ENCODE peak calls at places on chromosomes 6 and 20, in ten cellular contexts. One of them, this sample, is unnamed.

GRCh38 chr6:139533573-139534471 is 159.4 kb upstream of the CITED2 start:
- DNase-seq in activated T-helper 9 cell treated with anti-CD3 and anti-CD28 coated beads, Interleukin-2, amount 50 U/mL, for 16 hours: no peak
- DNase-seq in transverse colon: peak
- DNase-seq in cerebellar cortex: no peak
- DNase-seq in endothelial cell: no peak
- DNase-seq in GM03348: peak
- DNase-seq in stimulated activated naive CD4-positive, alpha-beta T cell: no peak
- DNase-seq in WTC11: no peak
- DNase-seq in NCI-H1105: no peak
- DNase-seq in omental fat pad: no peak
- DNase-seq in this sample: peak

GRCh38 chr6:22157233-22157632 is 139.6 kb downstream of the PRL start:
- DNase-seq in transverse colon: no peak
- DNase-seq in NCI-H1105: no peak
- DNase-seq in cerebellar cortex: no peak
- DNase-seq in stimulated activated naive CD4-positive, alpha-beta T cell: no peak
- DNase-seq in WTC11: no peak
- DNase-seq in GM03348: no peak
- DNase-seq in omental fat pad: no peak
- DNase-seq in endothelial cell: no peak
- DNase-seq in activated T-helper 9 cell treated with anti-CD3 and anti-CD28 coated beads, Interleukin-2, amount 50 U/mL, for 16 hours: no peak
- DNase-seq in this sample: no peak

GRCh38 chr6:13431861-13432465 is 55.4 kb downstream of the GFOD1 start:
- DNase-seq in activated T-helper 9 cell treated with anti-CD3 and anti-CD28 coated beads, Interleukin-2, amount 50 U/mL, for 16 hours: no peak
- DNase-seq in GM03348: peak
- DNase-seq in stimulated activated naive CD4-positive, alpha-beta T cell: no peak
- DNase-seq in omental fat pad: no peak
- DNase-seq in WTC11: no peak
- DNase-seq in endothelial cell: no peak
- DNase-seq in cerebellar cortex: no peak
- DNase-seq in NCI-H1105: no peak
- DNase-seq in transverse colon: no peak
- DNase-seq in this sample: no peak

GRCh38 chr6:112183271-112183671 is 71.1 kb downstream of the LAMA4 start:
- DNase-seq in GM03348: peak
- DNase-seq in transverse colon: no peak
- DNase-seq in activated T-helper 9 cell treated with anti-CD3 and anti-CD28 coated beads, Interleukin-2, amount 50 U/mL, for 16 hours: no peak
- DNase-seq in WTC11: no peak
- DNase-seq in stimulated activated naive CD4-positive, alpha-beta T cell: no peak
- DNase-seq in NCI-H1105: no peak
- DNase-seq in omental fat pad: no peak
- DNase-seq in endothelial cell: no peak
- DNase-seq in cerebellar cortex: no peak
- DNase-seq in this sample: peak

GRCh38 chr6:81744136-81744535 is 8.3 kb downstream of the TENT5A start:
- DNase-seq in omental fat pad: no peak
- DNase-seq in activated T-helper 9 cell treated with anti-CD3 and anti-CD28 coated beads, Interleukin-2, amount 50 U/mL, for 16 hours: no peak
- DNase-seq in cerebellar cortex: no peak
- DNase-seq in endothelial cell: no peak
- DNase-seq in NCI-H1105: no peak
- DNase-seq in transverse colon: no peak
- DNase-seq in stimulated activated naive CD4-positive, alpha-beta T cell: no peak
- DNase-seq in WTC11: no peak
- DNase-seq in GM03348: no peak
- DNase-seq in this sample: no peak

GRCh38 chr6:122788208-122788607 is 850 bp upstream of the SMPDL3A start:
- DNase-seq in cerebellar cortex: peak
- DNase-seq in stimulated activated naive CD4-positive, alpha-beta T cell: no peak
- DNase-seq in WTC11: no peak
- DNase-seq in activated T-helper 9 cell treated with anti-CD3 and anti-CD28 coated beads, Interleukin-2, amount 50 U/mL, for 16 hours: no peak
- DNase-seq in transverse colon: no peak
- DNase-seq in endothelial cell: no peak
- DNase-seq in omental fat pad: no peak
- DNase-seq in GM03348: no peak
- DNase-seq in NCI-H1105: no peak
- DNase-seq in this sample: no peak

GRCh38 chr20:10524034-10524476 is 89.0 kb downstream of the SLX4IP start:
- DNase-seq in stimulated activated naive CD4-positive, alpha-beta T cell: no peak
- DNase-seq in cerebellar cortex: no peak
- DNase-seq in activated T-helper 9 cell treated with anti-CD3 and anti-CD28 coated beads, Interleukin-2, amount 50 U/mL, for 16 hours: no peak
- DNase-seq in NCI-H1105: no peak
- DNase-seq in omental fat pad: no peak
- DNase-seq in transverse colon: peak
- DNase-seq in endothelial cell: no peak
- DNase-seq in GM03348: no peak
- DNase-seq in WTC11: peak
- DNase-seq in this sample: no peak

GRCh38 chr20:63735859-63736718 is at the start of gene LIME1:
- DNase-seq in transverse colon: peak
- DNase-seq in activated T-helper 9 cell treated with anti-CD3 and anti-CD28 coated beads, Interleukin-2, amount 50 U/mL, for 16 hours: peak
- DNase-seq in GM03348: peak
- DNase-seq in omental fat pad: no peak
- DNase-seq in WTC11: no peak
- DNase-seq in stimulated activated naive CD4-positive, alpha-beta T cell: peak
- DNase-seq in cerebellar cortex: no peak
- DNase-seq in NCI-H1105: no peak
- DNase-seq in endothelial cell: no peak
- DNase-seq in this sample: no peak

GRCh38 chr6:90103056-90103793 is 193.4 kb downstream of the BACH2 start:
- DNase-seq in transverse colon: no peak
- DNase-seq in stimulated activated naive CD4-positive, alpha-beta T cell: no peak
- DNase-seq in WTC11: no peak
- DNase-seq in NCI-H1105: no peak
- DNase-seq in activated T-helper 9 cell treated with anti-CD3 and anti-CD28 coated beads, Interleukin-2, amount 50 U/mL, for 16 hours: no peak
- DNase-seq in GM03348: no peak
- DNase-seq in endothelial cell: no peak
- DNase-seq in omental fat pad: no peak
- DNase-seq in cerebellar cortex: no peak
- DNase-seq in this sample: no peak

GRCh38 chr6:158475344-158476302 is 84.3 kb upstream of the TMEM181 start:
- DNase-seq in omental fat pad: no peak
- DNase-seq in endothelial cell: no peak
- DNase-seq in transverse colon: peak
- DNase-seq in cerebellar cortex: peak
- DNase-seq in NCI-H1105: peak
- DNase-seq in GM03348: peak
- DNase-seq in WTC11: no peak
- DNase-seq in activated T-helper 9 cell treated with anti-CD3 and anti-CD28 coated beads, Interleukin-2, amount 50 U/mL, for 16 hours: no peak
- DNase-seq in stimulated activated naive CD4-positive, alpha-beta T cell: no peak
- DNase-seq in this sample: peak